ENCODE peak calls at places on chromosomes 6 and 20, in four cellular contexts. One of them, this sample, is unnamed.

GRCh38 chr20:41639630-41640029 is 21.5 kb upstream of the CHD6 start:
- DNase-seq in HCT116: no peak
- DNase-seq in WTC11: no peak
- DNase-seq in A549: no peak
- DNase-seq in this sample: no peak

GRCh38 chr20:21182832-21183563 is 57.1 kb downstream of the KIZ start:
- DNase-seq in HCT116: no peak
- DNase-seq in A549: no peak
- DNase-seq in WTC11: no peak
- DNase-seq in this sample: peak

GRCh38 chr6:121896363-121896762 is 460.9 kb downstream of the GJA1 start:
- DNase-seq in A549: no peak
- DNase-seq in WTC11: no peak
- DNase-seq in HCT116: no peak
- DNase-seq in this sample: no peak

GRCh38 chr6:15435468-15435867 is 189.6 kb downstream of the JARID2 start:
- DNase-seq in HCT116: no peak
- DNase-seq in A549: no peak
- DNase-seq in WTC11: no peak
- DNase-seq in this sample: no peak

GRCh38 chr6:167469101-167469500 is 144.2 kb downstream of the TTLL2 start:
- DNase-seq in WTC11: no peak
- DNase-seq in HCT116: no peak
- DNase-seq in A549: no peak
- DNase-seq in this sample: no peak

GRCh38 chr6:35363293-35363750 is 21.0 kb downstream of the PPARD start:
- DNase-seq in WTC11: no peak
- DNase-seq in HCT116: no peak
- DNase-seq in A549: no peak
- DNase-seq in this sample: peak

GRCh38 chr6:46808806-46809205 is 15.6 kb downstream of the MEP1A start:
- DNase-seq in WTC11: no peak
- DNase-seq in A549: no peak
- DNase-seq in HCT116: no peak
- DNase-seq in this sample: no peak

GRCh38 chr6:1572892-1573291 is 36.8 kb upstream of the FOXC1 start:
- DNase-seq in WTC11: no peak
- DNase-seq in A549: no peak
- DNase-seq in HCT116: no peak
- DNase-seq in this sample: no peak

GRCh38 chr6:130622142-130622541 is 205.1 kb upstream of the SMLR1 start:
- DNase-seq in A549: no peak
- DNase-seq in WTC11: no peak
- DNase-seq in HCT116: no peak
- DNase-seq in this sample: no peak

GRCh38 chr6:76250666-76251065 is 178.2 kb upstream of the IMPG1 start:
- DNase-seq in A549: no peak
- DNase-seq in HCT116: no peak
- DNase-seq in WTC11: no peak
- DNase-seq in this sample: peak

GRCh38 chr20:25310268-25310920 is 62.5 kb downstream of the PYGB start:
- DNase-seq in HCT116: peak
- DNase-seq in A549: peak
- DNase-seq in WTC11: no peak
- DNase-seq in this sample: peak

GRCh38 chr20:51955756-51956155 is 153.4 kb upstream of the SALL4 start:
- DNase-seq in A549: no peak
- DNase-seq in WTC11: no peak
- DNase-seq in HCT116: no peak
- DNase-seq in this sample: no peak

GRCh38 chr20:51958099-51958498 is 155.8 kb upstream of the SALL4 start:
- DNase-seq in A549: no peak
- DNase-seq in HCT116: no peak
- DNase-seq in WTC11: no peak
- DNase-seq in this sample: no peak

GRCh38 chr20:51950926-51951325 is 148.6 kb upstream of the SALL4 start:
- DNase-seq in A549: no peak
- DNase-seq in WTC11: no peak
- DNase-seq in HCT116: no peak
- DNase-seq in this sample: no peak

GRCh38 chr20:51958636-51959542 is 156.6 kb upstream of the SALL4 start:
- DNase-seq in A549: no peak
- DNase-seq in HCT116: no peak
- DNase-seq in WTC11: no peak
- DNase-seq in this sample: no peak

GRCh38 chr20:51953731-51954340 is 151.5 kb upstream of the SALL4 start:
- DNase-seq in HCT116: no peak
- DNase-seq in WTC11: no peak
- DNase-seq in A549: no peak
- DNase-seq in this sample: no peak
- TF ChIP-seq MAX in HCT116: no peak
- TF ChIP-seq MAX in WTC11: no peak
- TF ChIP-seq MAX in A549: no peak
- TF ChIP-seq MAX in this sample: no peak

DNA sequence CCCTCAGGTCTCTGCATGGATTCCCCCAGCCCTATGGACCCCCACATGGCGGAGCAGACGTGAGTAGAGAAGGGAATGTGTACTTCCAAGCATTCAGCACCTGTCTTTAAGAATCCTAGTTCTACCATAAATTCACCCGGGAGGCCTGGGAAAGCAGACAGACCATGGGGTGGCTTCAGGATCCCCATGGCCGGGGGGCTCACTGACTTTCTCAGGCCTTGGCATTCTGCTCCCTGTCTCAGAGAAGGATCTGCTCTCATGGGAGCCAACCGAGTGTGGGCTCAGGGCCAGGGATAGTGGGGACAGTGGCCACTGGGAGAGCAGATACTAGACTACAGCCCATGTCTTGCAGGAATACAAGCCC is 2.3 kb downstream of the CDC25B start:
- DNase-seq in A549: no peak
- DNase-seq in WTC11: no peak
- DNase-seq in HCT116: no peak
- DNase-seq in this sample: no peak
- TF ChIP-seq MAX in A549: no peak
- TF ChIP-seq MAX in WTC11: no peak
- TF ChIP-seq MAX in HCT116: no peak
- TF ChIP-seq MAX in this sample: no peak

DNA sequence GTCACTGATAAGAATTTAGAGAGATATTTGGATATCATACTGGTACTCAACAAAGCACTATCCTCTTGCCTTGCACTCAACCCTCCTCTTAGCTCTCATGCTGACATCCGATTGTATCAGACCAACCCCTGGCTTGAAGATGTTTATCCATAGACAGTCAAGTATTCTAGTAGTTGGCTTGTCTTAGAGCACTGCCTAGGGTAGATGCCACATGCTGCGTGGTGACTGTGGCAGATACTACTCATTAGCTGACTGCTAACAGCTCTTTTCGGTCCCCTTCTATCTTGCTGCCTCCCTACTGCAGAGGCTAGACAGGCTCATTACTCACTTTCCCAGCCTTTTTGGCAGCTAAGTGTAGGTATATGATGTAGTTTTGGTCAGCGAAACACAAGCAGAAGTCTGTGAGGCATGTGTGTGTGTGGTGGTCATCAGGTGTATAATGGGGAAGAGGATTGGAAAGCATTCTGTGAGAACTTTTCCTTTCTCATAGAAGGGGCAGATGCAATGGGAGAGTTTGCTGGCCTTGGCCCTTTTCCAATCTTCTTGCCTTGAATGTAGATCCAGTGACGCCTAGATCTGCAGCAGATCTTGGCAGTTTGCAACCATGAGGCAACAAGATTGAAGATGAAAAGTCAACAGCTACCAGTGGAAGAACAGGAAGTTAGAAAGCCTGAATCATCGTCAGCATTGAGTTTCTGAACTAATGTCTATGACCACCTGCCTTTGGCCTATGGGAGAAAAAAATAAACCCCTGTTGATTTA is 4.4 kb upstream of the IFNGR1 start:
- DNase-seq in A549: no peak
- DNase-seq in WTC11: no peak
- DNase-seq in HCT116: no peak
- DNase-seq in this sample: peak
- TF ChIP-seq MAX in A549: no peak
- TF ChIP-seq MAX in WTC11: no peak
- TF ChIP-seq MAX in HCT116: no peak
- TF ChIP-seq MAX in this sample: peak

DNA sequence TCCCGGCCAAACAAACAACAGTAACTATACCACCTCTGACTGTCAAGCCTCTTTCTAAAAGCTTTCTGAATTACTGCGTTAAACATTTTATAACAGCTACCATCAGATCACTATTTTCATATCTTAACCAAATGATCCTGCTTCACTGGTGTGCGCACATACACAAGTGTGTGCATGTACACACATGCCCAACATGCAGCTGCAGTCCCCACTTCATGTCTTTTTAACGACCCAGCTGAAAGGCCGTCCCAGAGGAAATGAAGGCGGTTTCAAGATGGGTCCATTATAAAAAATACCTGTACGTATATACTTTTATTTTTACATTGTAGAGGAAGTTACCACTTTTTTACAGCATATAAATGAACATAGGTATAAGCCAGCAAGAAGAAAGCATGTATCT is 25.0 kb downstream of the TMEM242 start:
- DNase-seq in A549: no peak
- DNase-seq in HCT116: no peak
- DNase-seq in WTC11: no peak
- DNase-seq in this sample: no peak
- TF ChIP-seq MAX in A549: no peak
- TF ChIP-seq MAX in HCT116: no peak
- TF ChIP-seq MAX in WTC11: no peak
- TF ChIP-seq MAX in this sample: no peak

DNA sequence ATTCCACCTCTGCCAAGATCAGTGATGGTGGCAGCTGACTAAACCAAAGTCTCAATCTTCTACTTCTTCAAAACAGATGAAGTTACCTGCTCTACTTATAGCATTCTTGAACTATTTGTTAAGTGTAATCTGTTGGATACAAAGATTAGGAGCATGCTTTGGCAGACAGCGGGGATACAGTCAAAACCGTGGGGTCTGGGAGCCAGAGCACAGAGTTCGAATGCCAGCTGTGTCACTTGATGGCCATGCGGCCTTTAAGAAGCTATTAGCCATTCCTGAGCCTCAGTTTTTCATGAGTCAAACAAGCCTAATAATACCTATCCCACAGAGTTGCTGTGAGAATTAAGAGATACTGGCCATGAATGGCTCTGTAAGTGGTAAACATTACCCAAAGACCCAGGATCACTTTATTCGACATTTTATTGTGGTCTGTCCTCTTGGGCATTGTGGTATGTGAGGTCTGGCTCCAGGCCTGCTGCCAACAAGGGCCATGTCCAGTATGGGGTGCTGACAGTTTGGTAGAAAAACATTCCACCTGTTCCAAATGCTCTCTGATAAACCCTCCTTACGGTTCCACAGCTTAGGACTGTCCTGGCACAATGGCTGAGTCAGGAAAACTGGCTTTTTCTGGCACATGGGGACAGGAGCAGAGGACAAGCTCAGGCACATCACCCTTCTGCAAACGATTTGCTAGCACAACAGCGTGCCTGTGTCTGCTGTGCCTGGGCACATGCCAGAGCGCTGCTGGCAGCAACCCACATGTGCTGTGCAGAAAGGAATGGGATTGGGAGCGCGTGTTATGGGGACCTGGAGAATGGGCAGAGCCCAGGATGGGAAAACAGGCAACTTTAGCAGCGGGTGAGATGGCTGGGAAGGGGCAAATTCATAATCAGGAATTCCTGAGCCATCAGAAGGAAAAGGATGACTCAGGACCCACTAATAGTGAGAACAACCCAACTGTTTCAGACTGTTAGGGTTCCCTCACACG is 15.7 kb upstream of the FAM83C start:
- DNase-seq in A549: no peak
- DNase-seq in HCT116: no peak
- DNase-seq in WTC11: no peak
- DNase-seq in this sample: peak
- TF ChIP-seq MAX in A549: peak
- TF ChIP-seq MAX in HCT116: no peak
- TF ChIP-seq MAX in WTC11: no peak
- TF ChIP-seq MAX in this sample: no peak

GRCh38 chr6:147222160-147222838 is 18.1 kb downstream of the STXBP5 start:
- DNase-seq in WTC11: no peak
- DNase-seq in HCT116: no peak
- DNase-seq in A549: no peak
- DNase-seq in this sample: peak
- TF ChIP-seq MAX in WTC11: no peak
- TF ChIP-seq MAX in HCT116: no peak
- TF ChIP-seq MAX in A549: no peak
- TF ChIP-seq MAX in this sample: no peak

GRCh38 chr20:18650224-18650623 is 62.4 kb downstream of the DTD1 start:
- DNase-seq in WTC11: no peak
- DNase-seq in HCT116: no peak
- DNase-seq in A549: no peak
- DNase-seq in this sample: peak
- TF ChIP-seq MAX in WTC11: no peak
- TF ChIP-seq MAX in HCT116: no peak
- TF ChIP-seq MAX in A549: no peak
- TF ChIP-seq MAX in this sample: no peak

GRCh38 chr20:10676518-10676917 is 2.7 kb upstream of the JAG1 start:
- DNase-seq in WTC11: no peak
- DNase-seq in A549: no peak
- DNase-seq in HCT116: no peak
- DNase-seq in this sample: no peak
- TF ChIP-seq MAX in WTC11: no peak
- TF ChIP-seq MAX in A549: no peak
- TF ChIP-seq MAX in HCT116: no peak
- TF ChIP-seq MAX in this sample: no peak

GRCh38 chr6:20708367-20709124 is 174.3 kb downstream of the CDKAL1 start:
- DNase-seq in A549: no peak
- DNase-seq in WTC11: no peak
- DNase-seq in HCT116: no peak
- DNase-seq in this sample: no peak
- TF ChIP-seq MAX in A549: no peak
- TF ChIP-seq MAX in WTC11: no peak
- TF ChIP-seq MAX in HCT116: no peak
- TF ChIP-seq MAX in this sample: no peak